ENCODE peak calls at places on chromosomes 11 and 22, in nine cellular contexts. J is GM23338, U is neural progenitor cell, Y is BE2C, E is GM12865, L is IMR-90, W is fibroblast of the aortic adventitia, F is cardiac muscle cell, X is esophagus squamous epithelium. G is an unnamed sample.

GRCh38 chr11:1089738-1090599 is 15.3 kb downstream of the MUC2 start:
- DNase-seq in U (no peak), W (no peak), L (no peak), J (no peak), F (no peak), Y (peak; percentile 4), E (no peak), X (no peak), G (no peak)

GRCh38 chr11:118156531-118157185 is 4.0 kb upstream of the SCN4B start:
- DNase-seq in U (peak; percentile 52), Y (no peak), F (no peak), W (no peak), J (peak; percentile 74), E (no peak), X (no peak), L (no peak), G (no peak)

GRCh38 chr11:32396991-32397390 is 38.3 kb downstream of the WT1 start:
- DNase-seq in E (no peak), U (no peak), F (no peak), X (no peak), Y (no peak), W (peak; percentile 49), L (no peak), J (no peak), G (no peak)

GRCh38 chr11:65780770-65781151 is at the start of gene AP5B1:
- DNase-seq in W (peak; percentile 26), F (peak; percentile 75), L (peak; percentile 41), U (peak; percentile 83), E (peak; percentile 66), X (no peak), J (peak; percentile 64), Y (peak; percentile 60), G (peak; percentile 68)

GRCh38 chr11:116885951-116886629 is 48.7 kb upstream of the APOA1 start:
- DNase-seq in L (peak; percentile 85), F (no peak), Y (no peak), U (peak; percentile 61), J (no peak), X (no peak), E (no peak), W (peak; percentile 83), G (no peak)

GRCh38 chr11:120125005-120125404 is 12.9 kb downstream of the TRIM29 start:
- DNase-seq in E (no peak), J (no peak), W (no peak), F (no peak), U (no peak), Y (peak; percentile 75), X (no peak), L (peak; percentile 25), G (no peak)

GRCh38 chr11:119843760-119844330 is 114.8 kb upstream of the NECTIN1 start:
- DNase-seq in J (no peak), W (no peak), X (no peak), E (no peak), U (no peak), F (no peak), Y (peak; percentile 40), L (no peak), G (no peak)

GRCh38 chr22:25085930-25086901 is 113.4 kb upstream of the CRYBB3 start:
- DNase-seq in Y (peak; percentile 56), X (no peak), W (peak; percentile 18), E (peak; percentile 59), U (no peak), J (no peak), L (no peak), F (no peak), G (no peak)

GRCh38 chr22:28899199-28899853 is 16.0 kb downstream of the ZNRF3 start:
- DNase-seq in J (no peak), F (no peak), E (peak; percentile 35), X (no peak), U (no peak), W (no peak), Y (no peak), L (peak; percentile 20), G (no peak)

GRCh38 chr22:44574057-44574456 is 76.0 kb upstream of the RTL6 start:
- DNase-seq in Y (no peak), L (peak; percentile 68), X (no peak), E (no peak), W (peak; percentile 93), U (no peak), F (no peak), J (no peak), G (no peak)

GRCh38 chr11:18347471-18348125 is 25.2 kb downstream of the GTF2H1 start:
- DNase-seq in F (no peak), J (no peak), U (no peak), L (peak; percentile 92), X (no peak), Y (no peak), W (peak; percentile 36), E (no peak), G (no peak)

GRCh38 chr11:69922015-69922595 is 102.9 kb upstream of the FGF3 start:
- DNase-seq in U (no peak), Y (no peak), W (no peak), X (no peak), E (no peak), J (no peak), F (no peak), L (no peak), G (no peak)

GRCh38 chr11:118953265-118953664 is 2.8 kb upstream of the UPK2 start:
- DNase-seq in J (peak; percentile 92), U (peak; percentile 94), F (no peak), W (no peak), E (peak; percentile 68), L (peak; percentile 18), Y (peak; percentile 73), X (no peak), G (peak; percentile 44)

GRCh38 chr11:107249054-107249453 is 208.6 kb downstream of the CWF19L2 start:
- DNase-seq in L (no peak), J (no peak), Y (no peak), E (no peak), W (no peak), U (no peak), F (no peak), X (no peak), G (no peak)

DNA sequence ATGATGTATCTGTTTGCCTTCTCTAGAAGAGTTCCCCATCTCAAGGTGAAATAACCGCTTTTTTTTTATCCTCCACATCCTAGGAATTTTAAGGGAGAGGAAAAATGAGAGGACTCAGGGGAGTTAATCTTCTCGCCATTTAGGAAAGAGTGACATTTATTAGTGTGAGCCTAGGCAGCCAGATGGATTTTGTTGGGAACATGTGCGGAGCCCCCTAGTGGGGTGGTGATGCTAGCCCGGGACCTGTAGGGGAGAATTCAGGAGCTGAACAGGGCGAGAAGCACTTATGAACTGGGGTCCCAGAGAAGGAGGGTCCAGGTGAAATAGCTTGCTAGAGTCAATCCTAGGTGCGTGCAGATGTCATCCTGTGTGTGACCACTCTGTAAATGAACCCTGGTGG is 10.7 kb downstream of the IL17RA start:
- DNase-seq in E (no peak), U (peak; percentile 45), F (peak; percentile 22), W (peak; percentile 14), Y (no peak), L (no peak), X (no peak), J (peak; percentile 76), G (peak; percentile 32)
- TF ChIP-seq CTCF in E (no peak), U (peak; percentile 61), F (peak; percentile 42), W (peak; percentile 41), Y (peak; percentile 58), L (peak; percentile 27), X (no peak), J (peak; percentile 61), G (peak; percentile 41)

GRCh38 chr11:39630365-39630764 is 1829.1 kb downstream of the LRRC4C start:
- DNase-seq in F (no peak), X (no peak), Y (no peak), J (no peak), E (no peak), W (no peak), L (no peak), U (no peak), G (no peak)
- TF ChIP-seq CTCF in F (no peak), X (no peak), Y (no peak), J (no peak), E (no peak), W (no peak), L (no peak), U (no peak), G (no peak)

DNA sequence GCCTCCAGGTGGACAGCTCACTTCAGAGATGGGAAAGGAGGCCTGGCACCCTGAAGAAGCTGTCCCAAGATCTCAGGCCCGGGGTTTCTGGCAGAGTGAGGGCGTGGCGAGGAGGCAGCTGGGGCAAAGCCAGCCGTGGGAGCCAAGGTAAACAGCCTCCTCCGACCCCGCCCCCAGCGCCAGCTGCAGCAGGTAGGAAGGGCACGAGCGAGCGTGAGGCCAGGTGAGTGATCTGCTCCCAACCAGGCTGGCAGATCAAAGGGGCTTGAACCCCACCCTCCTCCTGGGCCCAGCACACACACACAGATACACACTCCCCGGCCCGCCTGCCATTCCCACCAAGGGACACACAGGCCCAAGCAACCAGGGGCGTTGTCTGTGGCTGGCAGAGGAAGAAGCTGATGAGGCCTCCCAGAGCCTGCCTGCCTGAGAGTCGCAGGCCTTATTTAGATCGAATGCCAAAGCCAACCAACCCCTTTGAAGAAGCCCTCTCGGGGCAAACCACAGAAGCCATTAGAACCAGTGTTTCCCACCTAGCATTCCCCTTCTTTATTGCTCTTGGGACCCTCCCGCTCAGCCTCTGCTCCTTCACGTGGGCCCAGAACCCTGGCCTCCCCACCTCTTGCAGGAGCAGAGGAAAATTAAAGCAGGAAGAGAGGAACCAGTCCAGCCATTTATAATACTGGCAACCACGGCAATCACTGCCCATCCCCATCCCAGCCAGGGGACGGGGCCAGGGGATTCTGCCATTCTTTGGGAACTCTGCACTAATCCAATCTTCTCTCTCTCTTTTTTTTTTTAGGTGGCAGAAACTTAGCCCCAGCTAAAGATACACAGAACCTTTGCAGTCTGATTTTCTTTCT is 5.0 kb downstream of the PDGFB start:
- DNase-seq in X (no peak), W (no peak), F (no peak), Y (no peak), U (no peak), L (no peak), J (no peak), E (no peak), G (no peak)
- TF ChIP-seq CTCF in X (no peak), W (no peak), F (no peak), Y (no peak), U (no peak), L (no peak), J (no peak), E (no peak), G (no peak)

GRCh38 chr11:75597636-75598035 is 35.6 kb downstream of the SERPINH1 start:
- DNase-seq in L (no peak), X (no peak), F (peak; percentile 77), U (peak; percentile 80), J (peak; percentile 88), W (peak; percentile 18), E (peak; percentile 57), Y (peak; percentile 60), G (peak; percentile 44)
- TF ChIP-seq CTCF in L (peak; percentile 35), X (no peak), F (peak; percentile 67), U (peak; percentile 79), J (peak; percentile 95), W (peak; percentile 52), E (peak; percentile 69), Y (peak; percentile 96), G (peak; percentile 61)

DNA sequence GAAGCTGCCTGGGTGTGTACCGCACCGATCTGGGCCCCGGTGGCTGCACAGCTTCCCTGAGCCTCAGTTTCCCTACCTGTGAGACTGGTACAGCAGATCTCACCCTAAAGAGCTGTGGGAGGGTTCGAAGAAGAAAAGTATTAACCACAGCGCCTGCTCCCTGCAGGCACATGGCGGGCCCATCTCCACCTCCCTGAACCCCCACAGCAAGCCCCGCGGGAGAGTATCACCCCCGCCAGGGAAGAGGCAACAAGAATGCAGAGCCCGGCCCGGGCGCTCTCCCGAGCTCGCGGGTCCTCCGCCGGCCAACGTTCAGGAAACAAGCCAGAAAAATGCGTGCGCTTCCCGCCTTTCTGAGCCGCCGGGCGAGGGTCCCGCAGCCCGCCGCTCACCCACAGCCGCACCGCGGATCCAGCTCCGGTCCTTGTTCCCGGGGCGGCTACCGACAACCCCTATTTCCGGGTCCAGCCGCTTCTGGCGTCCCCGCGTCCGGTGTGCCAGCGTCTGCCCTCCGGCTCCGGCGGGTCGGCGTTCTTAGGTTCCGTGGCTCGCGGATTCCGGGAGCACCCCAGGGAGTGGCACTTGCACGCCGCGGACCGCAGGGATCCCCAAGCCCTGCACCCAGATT is at the start of gene TOP3B:
- DNase-seq in X (peak; percentile 16), J (peak; percentile 88), U (peak; percentile 90), Y (peak; percentile 86), L (peak; percentile 69), F (peak; percentile 86), W (peak; percentile 77), E (peak; percentile 88), G (peak; percentile 83)
- TF ChIP-seq CTCF in X (peak; percentile 38), J (no peak), U (peak; percentile 8), Y (no peak), L (no peak), F (no peak), W (no peak), E (no peak), G (no peak)

G was measured in nephron progenitor cell.